ENCODE peak calls at places on chromosomes 3 and 15, in six cellular contexts. B is type B pancreatic cell, J is aorta, O is HS-5, V is GM03348, T is B cell. C is an unnamed sample.
A peak's percentile ranks its signal among the peaks of the same experiment; 100 is the strongest.

GRCh38 chr15:65583701-65584100 is 27.2 kb downstream of the INTS14 start:
- DNase-seq in B (no peak), O (no peak), V (no peak), J (no peak), T (no peak), C (peak; percentile 56)

GRCh38 chr3:134030382-134030753 is 643 bp upstream of the SLCO2A1 start:
- DNase-seq in T (no peak), V (peak; percentile 11), B (no peak), O (no peak), J (no peak), C (no peak)

GRCh38 chr3:94607778-94608177 is 544.9 kb downstream of the NSUN3 start:
- DNase-seq in T (no peak), B (no peak), O (no peak), J (no peak), V (no peak), C (no peak)

GRCh38 chr3:166783206-166783605 is 596.9 kb downstream of the ZBBX start:
- DNase-seq in J (no peak), B (no peak), O (no peak), T (no peak), V (no peak), C (no peak)

GRCh38 chr3:73530030-73530411 is 94.7 kb downstream of the PDZRN3 start:
- DNase-seq in O (no peak), V (peak; percentile 71), B (no peak), T (no peak), J (no peak), C (no peak)

GRCh38 chr3:89098964-89099585 is 8.3 kb upstream of the EPHA3 start:
- DNase-seq in T (peak; percentile 20), J (no peak), B (no peak), O (no peak), V (peak; percentile 63), C (peak; percentile 15)

GRCh38 chr3:58518304-58518789 is 18.6 kb downstream of the ACOX2 start:
- DNase-seq in O (no peak), T (no peak), V (no peak), J (no peak), B (no peak), C (no peak)

GRCh38 chr3:133474251-133474801 is 74.5 kb downstream of the BFSP2 start:
- DNase-seq in V (peak; percentile 49), B (no peak), T (no peak), J (no peak), O (no peak), C (peak; percentile 87)

GRCh38 chr3:13581485-13582365 is 32.8 kb downstream of the FBLN2 start:
- DNase-seq in O (no peak), J (no peak), V (no peak), T (no peak), B (no peak), C (no peak)

GRCh38 chr15:89171136-89172072 is 50.0 kb downstream of the RLBP1 start:
- DNase-seq in O (no peak), B (peak; percentile 64), J (no peak), V (peak; percentile 50), T (no peak), C (no peak)

GRCh38 chr3:23264413-23264812 is 61.3 kb downstream of the UBE2E2 start:
- DNase-seq in O (peak; percentile 73), T (no peak), V (peak; percentile 77), B (no peak), J (no peak), C (peak; percentile 11)

GRCh38 chr3:53804697-53805462 is 41.3 kb downstream of the CHDH start:
- DNase-seq in O (peak; percentile 73), V (peak; percentile 92), B (no peak), J (no peak), T (no peak), C (peak; percentile 59)

GRCh38 chr3:13080591-13080990 is 7.4 kb upstream of the IQSEC1 start:
- DNase-seq in O (no peak), T (no peak), V (peak; percentile 51), J (peak; percentile 88), B (no peak), C (no peak)

GRCh38 chr3:10779293-10779805 is 36.7 kb upstream of the SLC6A11 start:
- DNase-seq in T (no peak), B (peak; percentile 55), O (no peak), V (no peak), J (no peak), C (no peak)